ENCODE peak calls at places on chromosome 1, in four cellular contexts. A is stimulated activated CD4-positive, alpha-beta T cell treated with anti-CD3 and anti-CD28 coated beads, Interleukin-2, amount 100 ng/mL, for 48 hours; G is activated CD4-positive, alpha-beta T cell treated with anti-CD3 and anti-CD28 coated beads, Interleukin-2, amount 50 U/mL, for 24 hours; K is H4. Y is an unnamed sample.

GRCh38 chr1:177632923-177633322 is 336.9 kb downstream of the SEC16B start:
- DNase-seq in K (no peak), A (no peak), G (no peak), Y (no peak)

GRCh38 chr1:162709870-162710269 is 77.6 kb downstream of the DDR2 start:
- DNase-seq in K (no peak), A (no peak), G (no peak), Y (no peak)

GRCh38 chr1:203686091-203686632 is 59.5 kb downstream of the ATP2B4 start:
- DNase-seq in G (no peak), A (no peak), K (peak), Y (no peak)

GRCh38 chr1:248404024-248404423 is 1.2 kb downstream of the OR2T1 start:
- DNase-seq in A (no peak), G (no peak), K (peak), Y (no peak)

GRCh38 chr1:81920245-81920740 is 119.6 kb downstream of the ADGRL2 start:
- DNase-seq in A (no peak), K (peak), G (no peak), Y (no peak)

GRCh38 chr1:121408354-121408753 is 223.6 kb downstream of the SRGAP2C start:
- DNase-seq in G (no peak), A (no peak), K (no peak), Y (no peak)

GRCh38 chr1:19435181-19435580 is 50.2 kb downstream of the CAPZB start:
- DNase-seq in K (no peak), A (no peak), G (no peak), Y (no peak)

GRCh38 chr1:54564312-54565112 is 16.5 kb downstream of the ACOT11 start:
- DNase-seq in A (no peak), K (no peak), G (no peak), Y (no peak)

GRCh38 chr1:76095800-76096199 is 21.3 kb downstream of the ST6GALNAC3 start:
- DNase-seq in A (no peak), K (no peak), G (no peak), Y (no peak)

GRCh38 chr1:207336559-207337467 is 15.3 kb downstream of the CD55 start:
- DNase-seq in A (peak), K (no peak), G (no peak), Y (peak)

GRCh38 chr1:211603191-211603701 is 24.3 kb upstream of the SLC30A1 start:
- DNase-seq in K (peak), G (no peak), A (no peak), Y (no peak)

GRCh38 chr1:59432531-59433439 is 135.9 kb downstream of the FGGY start:
- DNase-seq in K (no peak), A (no peak), G (no peak), Y (no peak)

GRCh38 chr1:145720878-145721671 is 1.8 kb downstream of the CD160 start:
- DNase-seq in G (peak), A (peak), K (peak), Y (peak)

GRCh38 chr1:230861489-230861888 is 6.8 kb downstream of the C1orf198 start:
- DNase-seq in A (no peak), K (no peak), G (no peak), Y (no peak)

GRCh38 chr1:35442737-35443136 is 114.5 kb downstream of the KIAA0319L start:
- DNase-seq in A (peak), K (no peak), G (no peak), Y (peak)

GRCh38 chr1:206583461-206584264 is 28.6 kb downstream of the EIF2D start:
- DNase-seq in G (peak), K (peak), A (peak), Y (peak)

GRCh38 chr1:200075938-200076546 is 48.5 kb downstream of the NR5A2 start:
- DNase-seq in K (peak), G (no peak), A (no peak), Y (no peak)

GRCh38 chr1:91768786-91769697 is 116.9 kb downstream of the TGFBR3 start:
- DNase-seq in G (no peak), K (no peak), A (no peak), Y (no peak)

GRCh38 chr1:167750641-167751040 is 28.9 kb downstream of the MPZL1 start:
- DNase-seq in K (no peak), G (no peak), A (no peak), Y (no peak)

GRCh38 chr1:119773711-119774241 is 5.1 kb upstream of the HMGCS2 start:
- DNase-seq in K (peak), G (no peak), A (no peak), Y (no peak)

GRCh38 chr1:96157101-96157500 is 564.5 kb upstream of the PTBP2 start:
- DNase-seq in G (no peak), A (no peak), K (no peak), Y (no peak)

GRCh38 chr1:22971161-22972062 is 1.3 kb downstream of the LACTBL1 start:
- DNase-seq in A (no peak), K (no peak), G (no peak), Y (no peak)

GRCh38 chr1:238252033-238252802 is 361.5 kb upstream of the ZP4 start:
- DNase-seq in G (no peak), A (peak), K (peak), Y (no peak)

Y was measured in activated gamma-delta T cell treated with anti-CD3 and anti-CD28 coated beads, Interleukin-2, amount 50 U/mL, for 16 hours.